ENCODE peak calls at places on chromosome 20, in four cellular contexts. D is heart left ventricle, Q is endodermal cell, T is right cardiac atrium. L is an unnamed sample.

GRCh38 chr20:9038791-9039190 is 30.1 kb upstream of the PLCB4 start:
- DNase-seq in D (no peak), Q (no peak), T (no peak), L (no peak)

GRCh38 chr20:56815796-56816195 is 186.7 kb downstream of the TFAP2C start:
- DNase-seq in D (no peak), Q (peak), T (no peak), L (no peak)

GRCh38 chr20:34549291-34549928 is 9.1 kb upstream of the MAP1LC3A start:
- DNase-seq in D (no peak), Q (peak), T (no peak), L (no peak)

GRCh38 chr20:44714701-44715494 is at the start of gene CCN5:
- DNase-seq in D (peak), Q (no peak), T (peak), L (peak)

GRCh38 chr20:25469558-25469957 is 62.1 kb downstream of the GINS1 start:
- DNase-seq in D (no peak), Q (no peak), T (no peak), L (no peak)

GRCh38 chr20:48739395-48740268 is 88.2 kb downstream of the PREX1 start:
- DNase-seq in D (no peak), Q (no peak), T (no peak), L (no peak)

GRCh38 chr20:58598271-58599015 is 52.6 kb upstream of the STX16 start:
- DNase-seq in D (peak), Q (no peak), T (peak), L (no peak)

GRCh38 chr20:40431611-40432010 is 257.4 kb downstream of the MAFB start:
- DNase-seq in D (no peak), Q (no peak), T (no peak), L (no peak)

GRCh38 chr20:47274449-47275108 is 81.9 kb downstream of the ZMYND8 start:
- DNase-seq in D (no peak), Q (no peak), T (no peak), L (peak)

GRCh38 chr20:59010321-59010994 is 3.4 kb upstream of the CTSZ start:
- DNase-seq in D (peak), Q (no peak), T (no peak), L (no peak)

GRCh38 chr20:8454137-8454712 is 322.2 kb downstream of the PLCB1 start:
- DNase-seq in D (no peak), Q (peak), T (no peak), L (peak)

GRCh38 chr20:48716086-48716485 is 111.7 kb downstream of the PREX1 start:
- DNase-seq in D (no peak), Q (no peak), T (no peak), L (no peak)

GRCh38 chr20:46430921-46431712 is 24.7 kb upstream of the ELMO2 start:
- DNase-seq in D (no peak), Q (no peak), T (no peak), L (no peak)

GRCh38 chr20:44491635-44492395 is 16.1 kb downstream of the TTPAL start:
- DNase-seq in D (no peak), Q (peak), T (no peak), L (no peak)

GRCh38 chr20:12371955-12372354 is 454.3 kb downstream of the BTBD3 start:
- DNase-seq in D (no peak), Q (no peak), T (no peak), L (no peak)

GRCh38 chr20:5776074-5776473 is 25.9 kb downstream of the SHLD1 start:
- DNase-seq in D (no peak), Q (no peak), T (peak), L (no peak)

GRCh38 chr20:3706774-3707507 is 5.5 kb downstream of the SIGLEC1 start:
- DNase-seq in D (peak), Q (no peak), T (no peak), L (no peak)

GRCh38 chr20:53621482-53622246 is 28.0 kb upstream of the ZNF217 start:
- DNase-seq in D (peak), Q (peak), T (peak), L (peak)

GRCh38 chr20:63220696-63221399 is 4.9 kb upstream of the YTHDF1 start:
- DNase-seq in D (no peak), Q (no peak), T (no peak), L (no peak)

GRCh38 chr20:37299718-37300529 is 10.5 kb downstream of the MANBAL start:
- DNase-seq in D (no peak), Q (no peak), T (peak), L (peak)

GRCh38 chr20:52047811-52048302 is 143.7 kb downstream of the ZFP64 start:
- DNase-seq in D (no peak), Q (peak), T (no peak), L (peak)

GRCh38 chr20:48791666-48792071 is 36.1 kb downstream of the PREX1 start:
- DNase-seq in D (no peak), Q (no peak), T (peak), L (peak)

GRCh38 chr20:38260378-38261053 is at the start of gene KIAA1755:
- DNase-seq in D (peak), Q (peak), T (peak), L (no peak)

GRCh38 chr20:58389324-58389967 is 417 bp downstream of the VAPB start:
- DNase-seq in D (no peak), Q (no peak), T (no peak), L (no peak)

GRCh38 chr20:48904566-48905321 is 16.8 kb upstream of the ARFGEF2 start:
- DNase-seq in D (no peak), Q (peak), T (peak), L (peak)

GRCh38 chr20:30811896-30812671 is 445.4 kb upstream of the DEFB115 start:
- DNase-seq in D (peak), Q (peak), T (peak), L (no peak)

GRCh38 chr20:20829694-20830093 is 117.2 kb upstream of the RALGAPA2 start:
- DNase-seq in D (no peak), Q (no peak), T (no peak), L (no peak)
- H3K4me3 ChIP-seq in D (no peak), Q (no peak), T (no peak), L (no peak)

GRCh38 chr20:18401305-18401704 is 65.5 kb downstream of the DZANK1 start:
- DNase-seq in D (no peak), Q (no peak), T (no peak), L (no peak)
- H3K4me3 ChIP-seq in D (no peak), Q (no peak), T (no peak), L (no peak)

DNA sequence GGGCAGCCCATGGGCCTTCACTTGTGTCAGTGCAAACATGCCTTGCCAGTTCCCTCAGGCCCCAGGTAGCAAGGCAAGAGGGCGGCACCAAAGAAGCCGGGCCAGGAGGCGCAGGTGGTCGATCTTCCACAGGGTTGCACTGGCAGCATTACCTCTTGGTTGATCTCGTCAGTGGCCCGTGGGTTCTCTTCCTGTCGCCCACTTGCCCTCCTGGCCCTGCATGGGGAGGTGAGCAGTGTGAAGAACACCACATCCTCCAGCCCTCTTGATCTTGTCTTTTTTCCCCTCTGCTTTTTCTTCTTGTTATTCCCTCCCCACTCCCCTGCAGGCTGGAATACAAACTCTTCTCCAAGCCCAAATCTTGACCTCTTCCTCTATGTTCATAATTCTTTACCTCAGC is 3.0 kb upstream of the CST11 start:
- DNase-seq in D (no peak), Q (no peak), T (no peak), L (no peak)
- H3K4me3 ChIP-seq in D (no peak), Q (no peak), T (no peak), L (no peak)

DNA sequence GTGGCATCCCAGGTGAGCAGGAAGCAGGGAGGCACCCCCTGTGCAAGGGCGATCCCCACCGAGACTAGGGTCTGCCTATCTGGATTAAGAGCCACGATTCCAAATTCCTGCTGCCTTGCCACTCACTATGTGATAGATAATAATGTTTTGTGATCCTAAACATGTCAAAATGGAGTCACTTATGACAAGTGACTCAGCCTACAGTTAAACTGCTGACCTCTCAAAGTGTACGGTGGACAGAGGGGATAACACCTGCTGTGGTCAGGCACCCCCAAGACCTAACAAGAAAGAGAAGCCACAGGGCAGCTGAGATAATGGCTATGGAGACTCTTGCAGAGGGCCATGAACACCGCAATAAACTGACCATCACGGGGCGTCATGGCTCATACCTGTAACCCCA is 16.0 kb upstream of the SNTA1 start:
- DNase-seq in D (no peak), Q (no peak), T (no peak), L (no peak)
- H3K4me3 ChIP-seq in D (no peak), Q (no peak), T (no peak), L (no peak)

GRCh38 chr20:11328839-11329238 is 588.9 kb upstream of the BTBD3 start:
- DNase-seq in D (no peak), Q (no peak), T (no peak), L (no peak)
- H3K4me3 ChIP-seq in D (no peak), Q (no peak), T (no peak), L (no peak)

L was measured in astrocyte of the cerebellum.